ENCODE peak calls at places on chromosomes 12 and 14, in ten cellular contexts. Q is astrocyte of the cerebellum; I is upper lobe of right lung; R is A549; F is psoas muscle; G is adrenal gland; W is cardiac muscle cell; M is HepG2; K is K562; J is CD8-positive, alpha-beta T cell. D is an unnamed sample.

GRCh38 chr12:120316798-120317257 is 10.8 kb downstream of the PLA2G1B start:
- DNase-seq in Q (no peak), I (no peak), R (no peak), F (no peak), G (peak), W (no peak), M (peak), K (peak), J (no peak), D (no peak)

GRCh38 chr12:116262741-116263140 is 14.8 kb downstream of the MED13L start:
- DNase-seq in Q (no peak), I (no peak), R (no peak), F (no peak), G (no peak), W (no peak), M (no peak), K (no peak), J (no peak), D (no peak)

GRCh38 chr12:104462931-104463339 is 6.2 kb downstream of the CHST11 start:
- DNase-seq in Q (no peak), I (no peak), R (no peak), F (no peak), G (no peak), W (no peak), M (no peak), K (no peak), J (no peak), D (peak)

GRCh38 chr12:6226002-6226700 is 26.0 kb downstream of the CD9 start:
- DNase-seq in Q (peak), I (no peak), R (no peak), F (peak), G (peak), W (peak), M (peak), K (no peak), J (no peak), D (peak)

GRCh38 chr14:89844508-89844907 is 110.0 kb downstream of the EFCAB11 start:
- DNase-seq in Q (no peak), I (no peak), R (no peak), F (no peak), G (no peak), W (no peak), M (no peak), K (no peak), J (no peak), D (no peak)

GRCh38 chr12:3117628-3118027 is 40.4 kb downstream of the TSPAN9 start:
- DNase-seq in Q (peak), I (no peak), R (no peak), F (no peak), G (no peak), W (peak), M (no peak), K (no peak), J (no peak), D (peak)

GRCh38 chr14:100470523-100470897 is 116.7 kb downstream of the BEGAIN start:
- DNase-seq in Q (no peak), I (no peak), R (no peak), F (no peak), G (no peak), W (no peak), M (no peak), K (peak), J (no peak), D (no peak)

GRCh38 chr12:93176610-93177126 is 201.1 kb upstream of the NUDT4 start:
- DNase-seq in Q (no peak), I (no peak), R (no peak), F (no peak), G (no peak), W (no peak), M (peak), K (no peak), J (no peak), D (no peak)

GRCh38 chr14:31090872-31091764 is 64.9 kb upstream of the STRN3 start:
- DNase-seq in Q (peak), I (no peak), R (peak), F (no peak), G (peak), W (peak), M (peak), K (no peak), J (no peak), D (peak)

GRCh38 chr12:98208846-98209245 is 306.5 kb upstream of the TMPO start:
- DNase-seq in Q (no peak), I (no peak), R (no peak), F (no peak), G (no peak), W (no peak), M (no peak), K (no peak), J (no peak), D (no peak)

GRCh38 chr14:44777567-44777966 is 184.2 kb downstream of the KLHL28 start:
- DNase-seq in Q (no peak), I (no peak), R (no peak), F (no peak), G (no peak), W (no peak), M (no peak), K (no peak), J (no peak), D (no peak)

GRCh38 chr14:26917086-26917485 is 319.3 kb upstream of the NOVA1 start:
- DNase-seq in Q (peak), I (no peak), R (peak), F (no peak), G (no peak), W (peak), M (peak), K (peak), J (no peak), D (peak)

GRCh38 chr12:107449891-107450290 is 235.7 kb upstream of the PWP1 start:
- DNase-seq in Q (no peak), I (no peak), R (no peak), F (no peak), G (no peak), W (no peak), M (no peak), K (no peak), J (no peak), D (peak)

GRCh38 chr12:93426406-93426805 is 15.3 kb downstream of the UBE2N start:
- DNase-seq in Q (no peak), I (no peak), R (no peak), F (no peak), G (no peak), W (no peak), M (no peak), K (no peak), J (no peak), D (no peak)

GRCh38 chr12:32148372-32148771 is 41.7 kb downstream of the BICD1 start:
- DNase-seq in Q (no peak), I (no peak), R (peak), F (no peak), G (no peak), W (no peak), M (no peak), K (no peak), J (no peak), D (peak)

GRCh38 chr12:48933664-48934311 is 8.5 kb upstream of the FKBP11 start:
- DNase-seq in Q (no peak), I (no peak), R (no peak), F (no peak), G (no peak), W (no peak), M (no peak), K (no peak), J (no peak), D (no peak)

GRCh38 chr12:101876861-101877815 is at the start of gene DRAM1:
- DNase-seq in Q (peak), I (peak), R (peak), F (peak), G (peak), W (peak), M (peak), K (peak), J (peak), D (peak)

GRCh38 chr12:120710805-120711296 is 593 bp downstream of the UNC119B start:
- DNase-seq in Q (no peak), I (peak), R (no peak), F (no peak), G (peak), W (no peak), M (no peak), K (peak), J (no peak), D (no peak)

GRCh38 chr12:81759215-81759991 is at the start of gene PPFIA2:
- DNase-seq in Q (peak), I (peak), R (peak), F (peak), G (no peak), W (peak), M (no peak), K (no peak), J (no peak), D (peak)

GRCh38 chr12:24909667-24910066 is 39.2 kb downstream of the BCAT1 start:
- DNase-seq in Q (no peak), I (no peak), R (peak), F (peak), G (peak), W (peak), M (no peak), K (no peak), J (no peak), D (peak)

GRCh38 chr12:45349911-45350310 is 134.0 kb downstream of the ANO6 start:
- DNase-seq in Q (no peak), I (no peak), R (no peak), F (no peak), G (no peak), W (no peak), M (no peak), K (no peak), J (no peak), D (peak)

GRCh38 chr14:101363880-101364391 is 197.4 kb upstream of the DIO3 start:
- DNase-seq in Q (no peak), I (no peak), R (no peak), F (no peak), G (no peak), W (no peak), M (no peak), K (no peak), J (no peak), D (no peak)

GRCh38 chr14:70731447-70732239 is 77.7 kb downstream of the MAP3K9 start:
- DNase-seq in Q (no peak), I (no peak), R (no peak), F (no peak), G (no peak), W (no peak), M (no peak), K (no peak), J (no peak), D (no peak)

GRCh38 chr12:54036620-54037359 is 3.9 kb downstream of the HOXC5 start:
- DNase-seq in Q (no peak), I (no peak), R (peak), F (peak), G (peak), W (no peak), M (no peak), K (no peak), J (no peak), D (no peak)

GRCh38 chr14:99968156-99968920 is 96.9 kb upstream of the EVL start:
- DNase-seq in Q (peak), I (no peak), R (no peak), F (no peak), G (no peak), W (peak), M (no peak), K (no peak), J (no peak), D (peak)

GRCh38 chr14:74622257-74622656 is 10.2 kb upstream of the LTBP2 start:
- DNase-seq in Q (no peak), I (no peak), R (no peak), F (no peak), G (no peak), W (no peak), M (no peak), K (no peak), J (no peak), D (no peak)

GRCh38 chr14:98564541-98564940 is 707.5 kb downstream of the BCL11B start:
- DNase-seq in Q (no peak), I (no peak), R (no peak), F (no peak), G (no peak), W (no peak), M (no peak), K (no peak), J (no peak), D (no peak)

GRCh38 chr14:29548948-29549370 is 378.7 kb downstream of the PRKD1 start:
- DNase-seq in Q (peak), I (no peak), R (peak), F (no peak), G (peak), W (peak), M (peak), K (peak), J (no peak), D (peak)

GRCh38 chr12:120007272-120007671 is 18.2 kb downstream of the BICDL1 start:
- DNase-seq in Q (no peak), I (no peak), R (no peak), F (no peak), G (no peak), W (no peak), M (no peak), K (no peak), J (peak), D (no peak)

GRCh38 chr14:29242755-29243340 is 476.3 kb downstream of the FOXG1 start:
- DNase-seq in Q (peak), I (no peak), R (no peak), F (no peak), G (no peak), W (peak), M (no peak), K (no peak), J (no peak), D (peak)

GRCh38 chr14:86035882-86036281 is 505.9 kb downstream of the FLRT2 start:
- DNase-seq in Q (no peak), I (no peak), R (peak), F (no peak), G (no peak), W (peak), M (peak), K (no peak), J (no peak), D (peak)

GRCh38 chr14:86038401-86038985 is 508.5 kb downstream of the FLRT2 start:
- DNase-seq in Q (peak), I (peak), R (peak), F (peak), G (peak), W (peak), M (peak), K (peak), J (no peak), D (peak)
- TF ChIP-seq CTCF in Q (peak), I (peak), R (peak), F (peak), G (peak), W (peak), M (peak), K (peak), J (peak), D (peak)

GRCh38 chr12:57130941-57131340 is 2.7 kb downstream of the LRP1 start:
- DNase-seq in Q (no peak), I (no peak), R (no peak), F (no peak), G (no peak), W (no peak), M (peak), K (no peak), J (no peak), D (no peak)
- TF ChIP-seq CTCF in Q (no peak), I (no peak), R (no peak), F (no peak), G (no peak), W (no peak), M (no peak), K (no peak), J (no peak), D (no peak)

GRCh38 chr12:65414526-65414925 is 136.0 kb downstream of the MSRB3 start:
- DNase-seq in Q (no peak), I (no peak), R (no peak), F (no peak), G (no peak), W (peak), M (no peak), K (no peak), J (no peak), D (peak)

GRCh38 chr12:65420941-65421340 is 142.5 kb downstream of the MSRB3 start:
- DNase-seq in Q (no peak), I (no peak), R (no peak), F (no peak), G (no peak), W (no peak), M (no peak), K (no peak), J (no peak), D (no peak)

GRCh38 chr12:65415826-65416225 is 137.3 kb downstream of the MSRB3 start:
- DNase-seq in Q (no peak), I (no peak), R (peak), F (no peak), G (no peak), W (no peak), M (peak), K (no peak), J (no peak), D (peak)

DNA sequence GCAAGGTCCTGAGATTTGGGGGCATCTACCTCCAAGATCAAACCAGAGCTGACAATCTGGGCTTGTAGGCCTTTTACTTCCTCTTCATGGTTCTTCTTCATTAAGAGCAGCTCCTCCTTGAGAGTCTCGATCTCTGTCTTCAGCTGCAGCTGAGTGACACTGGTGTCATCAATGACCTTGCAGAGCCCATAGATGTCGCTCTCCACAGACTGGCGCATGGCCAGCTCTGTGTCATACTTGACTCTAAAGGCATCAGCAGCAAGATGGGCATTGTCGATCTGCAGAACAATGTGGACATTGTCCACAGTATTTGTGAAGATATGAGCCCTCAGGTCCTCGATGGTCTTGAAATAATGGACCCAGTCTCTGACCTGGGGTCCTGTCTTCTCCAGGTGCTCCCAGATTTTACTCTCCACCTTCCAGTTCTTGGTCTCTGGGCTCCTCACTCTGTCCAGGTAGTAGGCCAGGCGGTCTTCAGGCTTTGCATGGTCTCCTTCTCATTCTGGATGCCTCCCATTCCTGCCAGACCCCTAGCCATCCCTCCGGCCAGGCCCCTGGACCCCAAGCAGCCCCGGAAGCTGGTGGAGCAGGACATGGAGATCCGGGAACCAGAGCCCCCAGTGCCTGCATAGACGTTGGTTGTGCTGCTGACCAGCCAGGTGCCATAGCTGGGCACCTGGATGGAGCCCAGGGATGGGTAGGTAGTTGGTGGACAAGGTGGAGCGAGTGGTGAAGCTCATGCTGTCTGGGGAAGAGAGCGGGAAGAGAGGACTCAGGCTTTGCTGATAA is 141.0 kb downstream of the MSRB3 start:
- DNase-seq in Q (no peak), I (no peak), R (no peak), F (no peak), G (no peak), W (no peak), M (no peak), K (no peak), J (no peak), D (no peak)
- TF ChIP-seq CTCF in Q (no peak), I (no peak), R (no peak), F (no peak), G (no peak), W (no peak), M (no peak), K (peak), J (no peak), D (no peak)

GRCh38 chr14:96571311-96571710 is 69.1 kb downstream of the PAPOLA start:
- DNase-seq in Q (no peak), I (no peak), R (no peak), F (no peak), G (no peak), W (no peak), M (no peak), K (no peak), J (no peak), D (no peak)

GRCh38 chr14:96565811-96566210 is 63.6 kb downstream of the PAPOLA start:
- DNase-seq in Q (no peak), I (no peak), R (no peak), F (no peak), G (no peak), W (no peak), M (no peak), K (no peak), J (no peak), D (no peak)

GRCh38 chr14:96568646-96569045 is 66.5 kb downstream of the PAPOLA start:
- DNase-seq in Q (no peak), I (no peak), R (no peak), F (no peak), G (no peak), W (no peak), M (no peak), K (no peak), J (no peak), D (no peak)

GRCh38 chr14:96564389-96564788 is 62.2 kb downstream of the PAPOLA start:
- DNase-seq in Q (no peak), I (no peak), R (no peak), F (no peak), G (no peak), W (peak), M (no peak), K (no peak), J (no peak), D (peak)

DNA sequence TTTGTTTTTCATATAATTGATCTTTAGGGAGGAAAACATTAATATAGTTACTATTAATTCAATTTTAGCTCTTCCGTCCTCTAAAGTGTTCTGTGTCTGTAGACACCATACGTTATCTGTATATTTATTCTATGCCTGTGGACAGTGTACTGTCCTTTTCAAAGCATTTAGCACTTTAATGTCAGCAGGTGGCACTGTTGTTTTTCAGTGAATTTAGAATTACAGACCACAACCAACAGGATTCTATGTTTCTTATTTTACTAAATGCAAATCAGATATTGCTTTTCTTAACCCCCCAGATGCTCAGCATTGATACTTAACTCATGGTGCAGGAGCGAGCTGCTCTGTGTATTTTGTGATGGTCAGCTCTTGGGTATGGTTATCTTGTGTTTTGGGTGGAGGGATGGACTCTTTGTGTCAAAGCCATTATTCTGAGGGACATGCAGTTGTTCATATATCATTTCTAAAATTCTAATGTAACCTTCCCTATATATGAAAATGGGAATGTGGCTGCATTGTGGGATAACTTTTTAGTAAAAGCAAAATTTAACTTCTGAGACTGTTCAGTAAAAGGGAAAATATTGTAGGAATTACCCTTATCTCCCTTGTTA is 65.2 kb downstream of the PAPOLA start:
- DNase-seq in Q (peak), I (no peak), R (peak), F (no peak), G (no peak), W (peak), M (peak), K (no peak), J (no peak), D (peak)
- TF ChIP-seq CTCF in Q (peak), I (peak), R (peak), F (peak), G (peak), W (peak), M (peak), K (peak), J (peak), D (peak)

GRCh38 chr12:127290251-127290650 is 976.7 kb upstream of the TMEM132C start:
- DNase-seq in Q (no peak), I (no peak), R (no peak), F (no peak), G (no peak), W (no peak), M (no peak), K (no peak), J (no peak), D (no peak)
- TF ChIP-seq CTCF in Q (no peak), I (no peak), R (no peak), F (no peak), G (no peak), W (no peak), M (no peak), K (no peak), J (no peak), D (no peak)

GRCh38 chr12:89846473-89846872 is 137.8 kb upstream of the ATP2B1 start:
- DNase-seq in Q (no peak), I (no peak), R (no peak), F (no peak), G (no peak), W (no peak), M (no peak), K (no peak), J (no peak), D (no peak)

GRCh38 chr12:89840162-89840922 is 131.7 kb upstream of the ATP2B1 start:
- DNase-seq in Q (no peak), I (no peak), R (no peak), F (no peak), G (no peak), W (peak), M (no peak), K (no peak), J (no peak), D (peak)

GRCh38 chr12:89848732-89849131 is 140.1 kb upstream of the ATP2B1 start:
- DNase-seq in Q (no peak), I (no peak), R (no peak), F (no peak), G (no peak), W (peak), M (no peak), K (peak), J (no peak), D (no peak)

GRCh38 chr12:89845356-89845755 is 136.7 kb upstream of the ATP2B1 start:
- DNase-seq in Q (no peak), I (no peak), R (no peak), F (no peak), G (no peak), W (no peak), M (no peak), K (no peak), J (no peak), D (no peak)

DNA sequence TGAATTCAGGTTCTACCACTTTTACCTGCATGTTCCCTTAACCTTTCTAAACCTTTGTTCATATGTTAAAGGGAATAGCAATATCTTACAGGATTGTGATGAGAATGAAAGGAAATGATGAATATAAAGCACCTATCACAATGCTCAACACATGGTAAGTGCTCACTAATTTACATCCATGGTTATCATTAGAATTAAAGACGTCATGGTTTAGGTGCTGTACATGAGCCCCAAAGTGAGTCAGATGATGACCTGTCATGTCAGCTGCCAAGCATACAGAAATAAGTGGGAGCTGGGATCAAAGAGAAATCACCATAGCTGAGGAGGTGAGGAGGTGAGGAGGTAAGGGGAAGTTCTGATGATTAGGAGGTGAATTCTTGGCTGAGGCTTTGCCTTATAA is 135.9 kb upstream of the ATP2B1 start:
- DNase-seq in Q (no peak), I (no peak), R (no peak), F (no peak), G (no peak), W (no peak), M (no peak), K (no peak), J (no peak), D (no peak)
- TF ChIP-seq CTCF in Q (no peak), I (no peak), R (no peak), F (no peak), G (no peak), W (no peak), M (no peak), K (no peak), J (no peak), D (no peak)